ENCODE peak calls at places on chromosome 17, in five cellular contexts. Q, I, J, M and K are unnamed samples. For H3K9me3, the result is how much of the 10 kb centered on the place peaks cover.

GRCh38 chr17:78748730-78749317 is 33.2 kb downstream of the CYTH1 start:
- DNase-seq in Q (no peak), I (no peak), J (peak), M (peak), K (peak)

GRCh38 chr17:39150795-39151679 is at the start of gene PLXDC1:
- DNase-seq in Q (no peak), I (no peak), J (no peak), M (no peak), K (no peak)

GRCh38 chr17:58541249-58541648 is 26.8 kb upstream of the MTMR4 start:
- DNase-seq in Q (peak), I (no peak), J (no peak), M (peak), K (peak)

GRCh38 chr17:21049457-21049856 is 6.6 kb upstream of the USP22 start:
- DNase-seq in Q (no peak), I (no peak), J (no peak), M (no peak), K (no peak)

GRCh38 chr17:56297142-56297541 is 143.9 kb downstream of the ANKFN1 start:
- DNase-seq in Q (no peak), I (no peak), J (peak), M (no peak), K (no peak)

GRCh38 chr17:4895676-4896331 is 3.5 kb upstream of the C17orf107 start:
- DNase-seq in Q (no peak), I (no peak), J (no peak), M (no peak), K (no peak)

GRCh38 chr17:31488264-31488981 is 96.9 kb downstream of the RAB11FIP4 start:
- DNase-seq in Q (no peak), I (no peak), J (no peak), M (peak), K (peak)

GRCh38 chr17:38707678-38708351 is 2.7 kb downstream of the MLLT6 start:
- DNase-seq in Q (no peak), I (no peak), J (no peak), M (no peak), K (no peak)

GRCh38 chr17:29873476-29873875 is 56.6 kb downstream of the SSH2 start:
- DNase-seq in Q (no peak), I (no peak), J (no peak), M (no peak), K (no peak)

GRCh38 chr17:70242781-70243437 is 73.6 kb downstream of the KCNJ2 start:
- DNase-seq in Q (no peak), I (peak), J (peak), M (no peak), K (no peak)

GRCh38 chr17:62597920-62598319 is 29.6 kb upstream of the MRC2 start:
- DNase-seq in Q (no peak), I (no peak), J (no peak), M (no peak), K (no peak)

GRCh38 chr17:2214047-2214717 is 89.4 kb downstream of the SMG6 start:
- DNase-seq in Q (no peak), I (peak), J (peak), M (no peak), K (no peak)

GRCh38 chr17:80441133-80441578 is 26.2 kb downstream of the ENDOV start:
- DNase-seq in Q (no peak), I (no peak), J (peak), M (peak), K (peak)

GRCh38 chr17:32253117-32253611 is 12.5 kb upstream of the RHBDL3 start:
- DNase-seq in Q (peak), I (peak), J (peak), M (peak), K (peak)

GRCh38 chr17:79630120-79630519 is 19.3 kb upstream of the RBFOX3 start:
- DNase-seq in Q (no peak), I (no peak), J (no peak), M (no peak), K (no peak)

GRCh38 chr17:75901727-75902126 is 3.0 kb downstream of the MRPL38 start:
- DNase-seq in Q (no peak), I (no peak), J (no peak), M (no peak), K (no peak)

GRCh38 chr17:1737531-1738291 is 5.0 kb upstream of the SERPINF2 start:
- DNase-seq in Q (no peak), I (no peak), J (no peak), M (no peak), K (no peak)

GRCh38 chr17:31415640-31416502 is 24.4 kb downstream of the RAB11FIP4 start:
- DNase-seq in Q (no peak), I (no peak), J (no peak), M (no peak), K (no peak)

GRCh38 chr17:28810437-28810836 is 32.2 kb downstream of the FAM222B start:
- DNase-seq in Q (no peak), I (no peak), J (no peak), M (no peak), K (no peak)

GRCh38 chr17:69344939-69345338 is 18.0 kb upstream of the ABCA5 start:
- DNase-seq in Q (no peak), I (no peak), J (no peak), M (peak), K (no peak)

GRCh38 chr17:77332981-77333685 is 192.4 kb downstream of the SEC14L1 start:
- DNase-seq in Q (no peak), I (peak), J (no peak), M (peak), K (peak)

GRCh38 chr17:48505788-48506187 is 25.0 kb downstream of the HOXB1 start:
- DNase-seq in Q (peak), I (peak), J (peak), M (peak), K (peak)
- H2AFZ ChIP-seq in Q (peak), I (no peak), J (no peak), M (no peak), K (no peak)

DNA sequence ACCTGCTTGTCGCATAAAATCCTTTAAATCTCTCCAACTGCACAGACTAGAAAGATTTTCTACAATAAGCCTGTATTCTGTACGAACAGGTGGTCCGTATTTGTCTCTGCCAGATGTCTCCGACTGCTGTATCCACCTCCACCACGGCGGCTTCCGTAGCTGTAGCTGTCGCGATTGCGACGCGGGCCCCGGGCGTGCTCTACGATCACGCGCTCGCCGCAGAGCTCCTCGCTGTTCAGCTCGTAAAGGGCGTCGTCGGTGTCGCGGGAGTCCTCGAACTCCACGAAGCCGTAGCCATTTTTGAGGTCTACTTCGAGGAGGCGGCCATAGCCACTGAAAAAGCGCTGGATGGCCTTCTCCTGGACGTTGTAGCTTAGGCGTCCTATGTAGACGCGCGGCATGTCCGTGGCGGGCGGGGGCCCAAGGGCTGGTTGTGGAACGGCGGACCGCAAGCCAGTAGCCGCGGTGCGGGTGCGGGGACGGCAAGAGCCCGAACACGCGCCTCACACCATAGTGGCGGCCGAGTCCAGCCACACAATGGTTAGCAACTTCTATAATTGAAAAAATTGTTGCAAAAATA is 36.1 kb downstream of the ZNF624 start:
- DNase-seq in Q (no peak), I (no peak), J (no peak), M (no peak), K (no peak)
- H3K9me3 ChIP-seq in Q (under half), I (under half), J (under half), M (half or more), K (under half)

GRCh38 chr17:3641717-3642486 is 5.3 kb downstream of the CTNS start:
- DNase-seq in Q (no peak), I (no peak), J (peak), M (no peak), K (no peak)

GRCh38 chr17:3645310-3645709 is 8.8 kb downstream of the CTNS start:
- DNase-seq in Q (no peak), I (no peak), J (no peak), M (no peak), K (peak)

GRCh38 chr17:3647769-3648540 is 11.4 kb downstream of the CTNS start:
- DNase-seq in Q (peak), I (peak), J (peak), M (peak), K (peak)

DNA sequence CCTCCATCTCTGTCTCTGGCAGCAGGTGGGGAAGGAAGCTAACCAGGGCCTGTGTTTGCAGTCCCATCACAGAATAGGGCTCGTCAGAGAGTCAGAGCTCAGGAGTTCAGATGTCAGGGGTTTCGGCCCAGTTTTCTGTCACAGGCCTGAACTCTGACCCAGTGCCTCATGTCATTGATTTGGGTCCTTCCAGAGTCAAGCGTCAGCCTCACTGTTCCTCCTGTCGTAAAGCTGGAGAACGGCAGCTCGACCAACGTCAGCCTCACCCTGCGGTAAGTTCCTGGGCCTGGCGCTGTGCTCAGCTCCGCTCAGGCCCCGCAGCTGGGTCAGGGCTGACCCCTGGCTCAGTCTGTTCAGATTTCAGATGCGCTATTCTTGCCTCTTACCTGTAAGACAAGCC is 10.7 kb downstream of the CTNS start:
- DNase-seq in Q (no peak), I (no peak), J (no peak), M (no peak), K (no peak)
- H3K27ac ChIP-seq in Q (no peak), I (no peak), J (no peak), M (no peak), K (peak)

DNA sequence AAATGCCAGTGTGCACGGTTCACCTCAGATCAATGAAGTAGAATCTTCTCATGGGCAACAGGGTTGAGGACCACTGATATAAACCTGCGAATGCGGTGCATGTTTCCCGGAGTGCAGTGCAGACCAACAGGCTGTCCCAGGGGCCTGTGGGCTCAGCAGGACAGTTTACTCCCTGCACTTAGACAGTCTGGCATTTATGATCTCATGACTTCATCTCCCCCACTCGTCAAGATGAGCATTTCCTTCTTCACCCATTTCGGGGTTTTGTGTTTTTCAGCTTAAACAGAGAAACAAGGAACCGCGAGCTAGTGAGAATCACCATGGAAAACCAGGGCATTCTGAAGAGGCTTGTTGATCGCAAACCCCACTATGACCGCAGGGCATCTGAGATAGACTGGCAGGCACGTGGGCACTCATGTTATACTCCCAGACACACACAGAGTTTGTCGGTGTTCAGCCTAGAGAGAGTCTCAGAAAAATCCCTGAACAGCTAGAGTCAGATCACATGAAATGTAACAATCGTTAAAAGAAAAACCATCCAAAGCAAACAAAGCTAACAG is 2.7 kb downstream of the CFAP97D1 start:
- DNase-seq in Q (no peak), I (no peak), J (no peak), M (no peak), K (no peak)
- H2AFZ ChIP-seq in Q (no peak), I (no peak), J (no peak), M (no peak), K (no peak)